ENCODE peak calls at places on chromosomes 5 and 9, in seven cellular contexts. U is BE2C, Y is GM06990, P is upper lobe of left lung, J is astrocyte, G is WTC11, F is pancreas. E is an unnamed sample.

GRCh38 chr9:98341157-98342102 is 86.0 kb upstream of the TBC1D2 start:
- DNase-seq in U (no peak), Y (no peak), P (no peak), J (no peak), G (no peak), F (no peak), E (no peak)

GRCh38 chr5:154165886-154166285 is 24.6 kb upstream of the GALNT10 start:
- DNase-seq in U (no peak), Y (no peak), P (no peak), J (no peak), G (peak), F (no peak), E (peak)

GRCh38 chr9:27523141-27523540 is 949 bp upstream of the IFNK start:
- DNase-seq in U (no peak), Y (no peak), P (no peak), J (no peak), G (no peak), F (no peak), E (no peak)

GRCh38 chr9:88949961-88950340 is 41.3 kb upstream of the S1PR3 start:
- DNase-seq in U (no peak), Y (no peak), P (no peak), J (peak), G (no peak), F (no peak), E (no peak)

GRCh38 chr5:10451137-10451824 is 9.6 kb downstream of the ROPN1L start:
- DNase-seq in U (no peak), Y (no peak), P (peak), J (no peak), G (no peak), F (no peak), E (no peak)

GRCh38 chr5:9953691-9954090 is 296.0 kb downstream of the ATPSCKMT start:
- DNase-seq in U (no peak), Y (no peak), P (no peak), J (no peak), G (no peak), F (no peak), E (no peak)

GRCh38 chr9:111034146-111034545 is 4.1 kb downstream of the LPAR1 start:
- DNase-seq in U (no peak), Y (no peak), P (no peak), J (no peak), G (no peak), F (no peak), E (no peak)

GRCh38 chr9:115595951-115596742 is 478.2 kb upstream of the TNC start:
- DNase-seq in U (no peak), Y (no peak), P (no peak), J (peak), G (no peak), F (no peak), E (no peak)

GRCh38 chr9:94697972-94698581 is 28.4 kb upstream of the AOPEP start:
- DNase-seq in U (peak), Y (no peak), P (peak), J (peak), G (no peak), F (no peak), E (peak)

GRCh38 chr5:168579987-168580508 is 880 bp upstream of the PANK3 start:
- DNase-seq in U (no peak), Y (no peak), P (no peak), J (no peak), G (no peak), F (no peak), E (peak)

GRCh38 chr5:103394676-103395075 is 136.1 kb downstream of the MACIR start:
- DNase-seq in U (no peak), Y (no peak), P (no peak), J (no peak), G (no peak), F (no peak), E (no peak)

GRCh38 chr9:114097613-114098020 is 1.5 kb downstream of the KIF12 start:
- DNase-seq in U (no peak), Y (no peak), P (no peak), J (peak), G (no peak), F (peak), E (no peak)

GRCh38 chr5:100708625-100709171 is 173.5 kb downstream of the FAM174A start:
- DNase-seq in U (no peak), Y (no peak), P (no peak), J (no peak), G (no peak), F (no peak), E (no peak)

GRCh38 chr9:93116049-93116961 is 17.7 kb downstream of the NINJ1 start:
- DNase-seq in U (peak), Y (peak), P (peak), J (no peak), G (no peak), F (peak), E (no peak)

GRCh38 chr9:138003485-138004190 is 126.1 kb downstream of the CACNA1B start:
- DNase-seq in U (no peak), Y (no peak), P (no peak), J (no peak), G (no peak), F (no peak), E (no peak)

GRCh38 chr5:10306806-10307205 is 896 bp downstream of the CMBL start:
- DNase-seq in U (no peak), Y (no peak), P (no peak), J (no peak), G (no peak), F (no peak), E (no peak)

GRCh38 chr5:171630047-171630669 is 155.5 kb upstream of the SMIM23 start:
- DNase-seq in U (peak), Y (no peak), P (peak), J (peak), G (peak), F (peak), E (peak)

GRCh38 chr5:142548739-142549275 is 137.1 kb downstream of the FGF1 start:
- DNase-seq in U (peak), Y (peak), P (peak), J (peak), G (peak), F (no peak), E (peak)

GRCh38 chr9:129487658-129488483 is 133.0 kb downstream of the C9orf50 start:
- DNase-seq in U (peak), Y (no peak), P (peak), J (peak), G (peak), F (peak), E (no peak)

GRCh38 chr5:119279093-119279492 is 76.7 kb upstream of the TNFAIP8 start:
- DNase-seq in U (no peak), Y (no peak), P (no peak), J (no peak), G (no peak), F (no peak), E (no peak)

GRCh38 chr5:124651663-124652513 is 94.6 kb downstream of the ZNF608 start:
- DNase-seq in U (peak), Y (peak), P (peak), J (peak), G (peak), F (peak), E (peak)

GRCh38 chr5:18736051-18736398 is 1101.8 kb downstream of the TAF11L14 start:
- DNase-seq in U (no peak), Y (no peak), P (no peak), J (no peak), G (no peak), F (no peak), E (no peak)

GRCh38 chr5:59583810-59584562 is 309.5 kb downstream of the PDE4D start:
- DNase-seq in U (no peak), Y (no peak), P (no peak), J (no peak), G (no peak), F (no peak), E (no peak)

GRCh38 chr9:21570643-21571275 is 88.6 kb upstream of the IFNE start:
- DNase-seq in U (no peak), Y (no peak), P (no peak), J (no peak), G (no peak), F (no peak), E (no peak)

GRCh38 chr5:132461235-132461634 is 29.3 kb downstream of the IRF1 start:
- DNase-seq in U (no peak), Y (no peak), P (no peak), J (no peak), G (no peak), F (no peak), E (no peak)

GRCh38 chr9:114434878-114435311 is 47.1 kb upstream of the AKNA start:
- DNase-seq in U (no peak), Y (no peak), P (no peak), J (no peak), G (peak), F (no peak), E (peak)

GRCh38 chr5:131151216-131151615 is 13.8 kb downstream of the HINT1 start:
- DNase-seq in U (no peak), Y (no peak), P (no peak), J (no peak), G (no peak), F (no peak), E (no peak)

GRCh38 chr5:150116667-150117395 is 30.5 kb upstream of the CSF1R start:
- DNase-seq in U (no peak), Y (no peak), P (peak), J (no peak), G (no peak), F (no peak), E (no peak)

GRCh38 chr5:44833249-44833648 is 24.5 kb downstream of the MRPS30 start:
- DNase-seq in U (no peak), Y (no peak), P (no peak), J (no peak), G (no peak), F (no peak), E (no peak)

GRCh38 chr9:84781431-84781830 is 111.9 kb downstream of the NTRK2 start:
- DNase-seq in U (no peak), Y (no peak), P (no peak), J (no peak), G (peak), F (no peak), E (peak)

DNA sequence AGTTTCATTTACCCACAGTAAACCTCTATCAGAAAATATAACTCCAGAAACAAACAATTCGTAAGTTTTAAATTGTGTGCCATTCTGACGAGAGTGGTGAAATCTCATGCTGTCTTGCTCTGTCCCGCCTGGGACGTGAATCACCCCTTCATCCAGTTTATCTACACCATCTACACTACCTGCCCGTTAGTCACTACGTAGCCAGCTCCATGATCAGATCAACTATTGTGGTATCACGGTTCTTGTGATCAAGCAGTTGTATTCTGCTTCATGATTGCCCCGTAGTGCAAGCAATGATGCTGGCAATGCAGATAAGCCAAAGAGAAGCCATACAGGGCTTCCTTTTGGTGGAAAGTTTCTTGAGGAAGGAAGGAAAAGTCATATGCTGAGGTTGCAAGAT is 150.3 kb downstream of the GOLPH3 start:
- DNase-seq in U (no peak), Y (no peak), P (no peak), J (no peak), G (no peak), F (no peak), E (no peak)
- TF ChIP-seq CTCF in U (no peak), Y (no peak), P (no peak), J (no peak), G (no peak), F (no peak), E (no peak)

DNA sequence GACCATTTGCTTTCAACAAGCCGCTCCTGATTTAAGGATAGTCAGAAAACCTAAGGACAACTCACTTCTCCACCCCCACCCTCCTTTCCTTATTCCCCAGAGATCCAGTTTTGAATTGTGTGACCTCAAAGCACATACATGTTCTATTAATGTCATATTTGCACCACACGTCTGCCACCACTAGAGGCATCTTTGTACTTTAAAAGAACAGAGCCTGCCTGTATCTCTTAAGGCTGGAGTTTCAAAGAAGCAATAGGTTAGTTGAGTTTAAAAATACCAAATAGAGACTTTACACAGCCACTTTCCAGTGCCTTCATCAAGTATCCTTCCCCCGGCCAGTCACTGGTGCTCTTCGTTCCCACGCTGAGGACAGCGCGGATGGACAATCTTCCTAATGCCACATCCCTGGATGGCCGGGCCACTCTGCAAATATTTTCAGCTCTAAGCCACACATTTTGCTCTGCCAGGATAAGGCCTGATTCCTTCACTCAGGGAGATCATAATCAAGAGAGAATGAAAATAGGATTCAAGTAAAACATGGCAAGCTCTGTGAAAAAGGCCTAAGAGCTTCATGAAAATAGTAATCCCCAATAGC is 146.3 kb downstream of the SNCAIP start:
- DNase-seq in U (peak), Y (peak), P (no peak), J (no peak), G (peak), F (no peak), E (no peak)
- TF ChIP-seq CTCF in U (peak), Y (peak), P (peak), J (peak), G (peak), F (peak), E (peak)

GRCh38 chr9:123360161-123361085 is 4.4 kb downstream of the CRB2 start:
- DNase-seq in U (peak), Y (peak), P (no peak), J (no peak), G (peak), F (peak), E (peak)
- TF ChIP-seq CTCF in U (no peak), Y (no peak), P (no peak), J (no peak), G (no peak), F (no peak), E (no peak)

DNA sequence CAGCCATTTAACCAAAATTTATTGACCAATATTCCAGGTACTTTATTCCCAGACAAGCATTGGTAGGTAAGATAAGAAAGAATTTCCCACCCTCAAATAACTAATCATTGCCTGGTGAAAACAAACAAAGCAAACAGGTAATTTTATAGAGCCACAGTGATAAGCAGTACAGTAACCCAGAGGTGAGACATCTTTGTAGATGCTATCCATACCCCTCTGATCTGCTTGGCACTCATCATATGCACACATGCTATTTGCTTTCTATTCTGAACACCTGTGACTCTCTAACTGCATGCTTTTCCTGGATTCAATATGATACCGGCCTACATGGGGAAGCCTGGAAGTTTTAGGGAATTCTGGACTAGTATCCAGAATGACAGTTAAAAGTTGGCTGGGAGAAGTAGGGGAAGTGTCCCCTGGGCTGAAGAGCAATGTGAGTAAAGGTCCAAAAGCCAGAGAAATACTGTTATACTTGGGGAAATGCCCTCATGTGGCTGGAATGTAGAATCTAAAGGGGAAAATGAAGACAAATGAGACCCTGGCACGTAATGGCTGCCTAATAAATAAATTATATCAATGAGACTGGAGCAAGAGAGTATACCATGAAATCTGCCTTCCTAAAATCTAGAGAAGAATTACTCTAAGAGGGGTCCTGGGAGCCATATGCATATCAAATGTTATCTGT is 243.8 kb upstream of the ADAMTSL1 start:
- DNase-seq in U (no peak), Y (no peak), P (no peak), J (no peak), G (no peak), F (no peak), E (no peak)
- TF ChIP-seq CTCF in U (no peak), Y (no peak), P (no peak), J (peak), G (no peak), F (no peak), E (no peak)

GRCh38 chr5:15598294-15598902 is 98.4 kb downstream of the FBXL7 start:
- DNase-seq in U (peak), Y (no peak), P (no peak), J (no peak), G (peak), F (no peak), E (peak)
- TF ChIP-seq CTCF in U (peak), Y (peak), P (peak), J (peak), G (peak), F (no peak), E (peak)

GRCh38 chr5:177452688-177453638 is 6.3 kb downstream of the PRR7 start:
- DNase-seq in U (peak), Y (no peak), P (no peak), J (no peak), G (no peak), F (no peak), E (no peak)
- TF ChIP-seq CTCF in U (no peak), Y (no peak), P (no peak), J (no peak), G (no peak), F (no peak), E (no peak)